ENCODE peak calls at places on chromosomes 1 and 21, in nine cellular contexts. One of them, this sample, is unnamed.
A peak's percentile ranks its signal among the peaks of the same experiment; 100 is the strongest.

GRCh38 chr21:45330851-45331261 is 43.2 kb upstream of the POFUT2 start:
- DNase-seq in aorta: no peak
- DNase-seq in BE2C: peak; percentile 3
- DNase-seq in neuronal stem cell: no peak
- DNase-seq in left lung: peak; percentile 25
- DNase-seq in astrocyte: no peak
- DNase-seq in right cardiac atrium: peak; percentile 41
- DNase-seq in pancreas: no peak
- DNase-seq in prostate gland: no peak
- DNase-seq in this sample: peak; percentile 11

GRCh38 chr1:232635778-232636356 is 5.9 kb upstream of the SIPA1L2 start:
- DNase-seq in neuronal stem cell: no peak
- DNase-seq in BE2C: no peak
- DNase-seq in astrocyte: peak; percentile 34
- DNase-seq in right cardiac atrium: no peak
- DNase-seq in left lung: no peak
- DNase-seq in pancreas: no peak
- DNase-seq in aorta: no peak
- DNase-seq in prostate gland: no peak
- DNase-seq in this sample: no peak

GRCh38 chr1:151277249-151277648 is 4.8 kb upstream of the ZNF687 start:
- DNase-seq in BE2C: no peak
- DNase-seq in neuronal stem cell: no peak
- DNase-seq in aorta: no peak
- DNase-seq in pancreas: no peak
- DNase-seq in right cardiac atrium: no peak
- DNase-seq in prostate gland: no peak
- DNase-seq in left lung: no peak
- DNase-seq in astrocyte: no peak
- DNase-seq in this sample: no peak

GRCh38 chr1:2805801-2806430 is 4.4 kb upstream of the TTC34 start:
- DNase-seq in aorta: peak; percentile 33
- DNase-seq in neuronal stem cell: no peak
- DNase-seq in right cardiac atrium: peak; percentile 33
- DNase-seq in pancreas: no peak
- DNase-seq in BE2C: no peak
- DNase-seq in astrocyte: no peak
- DNase-seq in prostate gland: no peak
- DNase-seq in left lung: no peak
- DNase-seq in this sample: no peak

GRCh38 chr1:72177711-72178110 is 104.6 kb downstream of the NEGR1 start:
- DNase-seq in aorta: no peak
- DNase-seq in prostate gland: no peak
- DNase-seq in left lung: no peak
- DNase-seq in right cardiac atrium: no peak
- DNase-seq in neuronal stem cell: no peak
- DNase-seq in BE2C: no peak
- DNase-seq in pancreas: no peak
- DNase-seq in astrocyte: peak; percentile 15
- DNase-seq in this sample: no peak

GRCh38 chr1:162141273-162142023 is 72.0 kb downstream of the NOS1AP start:
- DNase-seq in prostate gland: no peak
- DNase-seq in astrocyte: peak; percentile 66
- DNase-seq in aorta: no peak
- DNase-seq in left lung: no peak
- DNase-seq in BE2C: no peak
- DNase-seq in neuronal stem cell: no peak
- DNase-seq in right cardiac atrium: no peak
- DNase-seq in pancreas: no peak
- DNase-seq in this sample: no peak

GRCh38 chr21:42613756-42614155 is 39.7 kb upstream of the PDE9A start:
- DNase-seq in astrocyte: no peak
- DNase-seq in prostate gland: no peak
- DNase-seq in right cardiac atrium: no peak
- DNase-seq in BE2C: no peak
- DNase-seq in left lung: no peak
- DNase-seq in pancreas: no peak
- DNase-seq in neuronal stem cell: no peak
- DNase-seq in aorta: no peak
- DNase-seq in this sample: no peak

GRCh38 chr1:114512595-114513280 is 1.7 kb upstream of the TRIM33 start:
- DNase-seq in right cardiac atrium: no peak
- DNase-seq in pancreas: no peak
- DNase-seq in left lung: no peak
- DNase-seq in prostate gland: no peak
- DNase-seq in aorta: no peak
- DNase-seq in astrocyte: no peak
- DNase-seq in BE2C: no peak
- DNase-seq in neuronal stem cell: no peak
- DNase-seq in this sample: no peak

GRCh38 chr1:24416666-24417391 is 1.2 kb downstream of the NIPAL3 start:
- DNase-seq in neuronal stem cell: no peak
- DNase-seq in astrocyte: peak; percentile 99
- DNase-seq in BE2C: no peak
- DNase-seq in left lung: peak; percentile 39
- DNase-seq in right cardiac atrium: no peak
- DNase-seq in prostate gland: no peak
- DNase-seq in pancreas: no peak
- DNase-seq in aorta: no peak
- DNase-seq in this sample: no peak

GRCh38 chr1:34681481-34682451 is 73.1 kb upstream of the GJB5 start:
- DNase-seq in left lung: no peak
- DNase-seq in astrocyte: peak; percentile 10
- DNase-seq in neuronal stem cell: peak; percentile 44
- DNase-seq in right cardiac atrium: no peak
- DNase-seq in BE2C: peak; percentile 30
- DNase-seq in pancreas: no peak
- DNase-seq in aorta: no peak
- DNase-seq in prostate gland: peak; percentile 24
- DNase-seq in this sample: no peak

GRCh38 chr1:201302168-201302896 is 19.0 kb downstream of the PKP1 start:
- DNase-seq in left lung: no peak
- DNase-seq in astrocyte: no peak
- DNase-seq in prostate gland: peak; percentile 47
- DNase-seq in neuronal stem cell: no peak
- DNase-seq in BE2C: no peak
- DNase-seq in pancreas: no peak
- DNase-seq in aorta: no peak
- DNase-seq in right cardiac atrium: no peak
- DNase-seq in this sample: no peak

GRCh38 chr1:242404296-242404695 is 120.2 kb downstream of the PLD5 start:
- DNase-seq in right cardiac atrium: no peak
- DNase-seq in aorta: no peak
- DNase-seq in astrocyte: no peak
- DNase-seq in BE2C: no peak
- DNase-seq in prostate gland: no peak
- DNase-seq in neuronal stem cell: no peak
- DNase-seq in left lung: no peak
- DNase-seq in pancreas: no peak
- DNase-seq in this sample: no peak
- H3K4me1 ChIP-seq in right cardiac atrium: no peaks in the 10 kb centered on the region
- H3K4me1 ChIP-seq in aorta: no peaks in the 10 kb centered on the region
- H3K4me1 ChIP-seq in astrocyte: no peaks in the 10 kb centered on the region
- H3K4me1 ChIP-seq in BE2C: peaks cover 9% of the 10 kb centered on the region
- H3K4me1 ChIP-seq in prostate gland: no peaks in the 10 kb centered on the region
- H3K4me1 ChIP-seq in neuronal stem cell: no peaks in the 10 kb centered on the region
- H3K4me1 ChIP-seq in left lung: no peaks in the 10 kb centered on the region
- H3K4me1 ChIP-seq in pancreas: no peaks in the 10 kb centered on the region
- H3K4me1 ChIP-seq in this sample: no peaks in the 10 kb centered on the region

DNA sequence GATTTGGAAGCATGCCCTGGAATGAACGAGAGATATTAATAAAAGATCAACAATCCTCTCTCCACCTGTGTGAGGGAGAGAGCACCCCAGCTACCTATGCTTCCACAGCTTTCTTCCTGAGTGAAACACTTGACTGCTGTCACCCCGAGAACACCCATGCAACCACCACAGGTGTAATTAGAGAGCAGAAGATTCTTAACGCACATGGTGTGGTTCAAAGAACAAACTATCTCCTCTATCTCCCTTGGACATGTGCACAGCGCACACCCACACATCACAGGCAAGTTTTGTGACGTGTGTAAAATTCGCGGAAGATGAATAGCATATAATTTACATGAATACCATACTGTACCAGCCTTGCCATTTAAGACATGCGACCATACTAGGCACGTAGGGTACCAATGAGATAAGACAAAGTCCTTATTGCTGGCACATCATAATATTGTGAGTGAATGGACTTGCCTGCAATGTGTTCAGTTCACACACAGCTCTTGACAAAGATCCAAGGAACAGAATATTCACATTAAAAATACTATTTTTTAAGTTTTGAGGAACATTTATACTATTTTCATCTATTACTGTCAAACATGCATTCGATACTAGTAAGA is 11.6 kb downstream of the ERRFI1 start:
- DNase-seq in left lung: no peak
- DNase-seq in neuronal stem cell: no peak
- DNase-seq in aorta: no peak
- DNase-seq in pancreas: peak; percentile 21
- DNase-seq in right cardiac atrium: no peak
- DNase-seq in astrocyte: no peak
- DNase-seq in prostate gland: no peak
- DNase-seq in BE2C: no peak
- DNase-seq in this sample: no peak
- H3K4me3 ChIP-seq in left lung: no peak overlapping the region
- H3K4me3 ChIP-seq in neuronal stem cell: no peak overlapping the region
- H3K4me3 ChIP-seq in aorta: no peak overlapping the region
- H3K4me3 ChIP-seq in pancreas: no peak overlapping the region
- H3K4me3 ChIP-seq in right cardiac atrium: no peak overlapping the region
- H3K4me3 ChIP-seq in astrocyte: no peak overlapping the region
- H3K4me3 ChIP-seq in prostate gland: no peak overlapping the region
- H3K4me3 ChIP-seq in BE2C: no peak overlapping the region
- H3K4me3 ChIP-seq in this sample: no peak overlapping the region

DNA sequence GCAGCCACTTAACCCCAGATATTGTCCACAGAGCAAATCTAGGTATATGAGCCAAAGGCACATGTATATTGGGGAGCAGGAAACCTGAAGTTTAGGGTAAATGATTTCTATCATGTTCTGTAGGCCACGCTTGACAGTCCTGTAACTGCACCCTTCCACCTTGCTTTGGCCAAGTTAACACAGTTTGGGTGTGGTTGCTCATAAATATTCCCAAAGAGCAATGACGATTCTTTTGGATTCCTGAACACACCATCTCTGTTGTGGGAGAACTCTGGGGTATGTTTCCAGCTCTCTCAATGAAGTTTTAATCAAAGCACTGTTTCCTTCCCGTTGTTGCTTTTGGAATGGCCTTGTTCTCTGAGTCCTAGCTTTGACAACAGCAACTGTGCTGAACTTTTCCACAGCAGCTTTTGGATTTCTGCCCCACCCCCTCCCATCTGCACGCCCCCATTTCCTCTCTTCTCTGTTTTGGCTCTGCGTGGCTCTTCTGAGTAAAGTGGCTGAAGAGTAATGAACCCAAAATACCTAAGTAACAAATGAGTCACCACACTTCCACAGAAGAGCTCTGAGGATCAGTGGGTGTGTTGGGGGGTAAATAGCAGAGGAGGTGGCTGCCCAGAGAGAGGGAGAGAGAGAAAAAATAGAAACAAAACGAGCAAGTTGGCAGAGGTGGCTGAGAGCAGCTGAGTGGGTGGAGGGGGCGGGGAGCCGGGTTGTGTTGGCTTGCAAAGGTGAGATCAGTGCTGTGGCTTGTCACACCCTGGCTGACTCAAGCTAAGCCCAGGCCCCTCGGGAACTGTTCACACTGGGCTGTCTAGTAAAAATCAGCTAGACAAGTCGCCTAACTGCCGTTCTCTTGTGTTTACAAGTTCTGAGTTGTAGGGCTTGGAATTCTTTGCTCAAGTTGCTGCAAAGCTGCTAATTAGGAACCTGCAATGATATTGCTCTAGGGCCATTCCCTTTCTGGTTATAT is 26.9 kb upstream of the RAP1A start:
- DNase-seq in right cardiac atrium: peak; percentile 95
- DNase-seq in astrocyte: peak; percentile 95
- DNase-seq in aorta: peak; percentile 94
- DNase-seq in left lung: peak; percentile 90
- DNase-seq in prostate gland: peak; percentile 82
- DNase-seq in pancreas: peak; percentile 75
- DNase-seq in neuronal stem cell: peak; percentile 8
- DNase-seq in BE2C: no peak
- DNase-seq in this sample: peak; percentile 87
- H3K4me1 ChIP-seq in right cardiac atrium: peaks cover 4% of the 10 kb centered on the region
- H3K4me1 ChIP-seq in astrocyte: peaks cover 21% of the 10 kb centered on the region
- H3K4me1 ChIP-seq in aorta: peaks cover 2% of the 10 kb centered on the region
- H3K4me1 ChIP-seq in left lung: peaks cover 29% of the 10 kb centered on the region
- H3K4me1 ChIP-seq in prostate gland: peaks cover 8% of the 10 kb centered on the region
- H3K4me1 ChIP-seq in pancreas: peaks cover 11% of the 10 kb centered on the region
- H3K4me1 ChIP-seq in neuronal stem cell: peaks cover 6% of the 10 kb centered on the region
- H3K4me1 ChIP-seq in BE2C: peaks cover 12% of the 10 kb centered on the region
- H3K4me1 ChIP-seq in this sample: peaks cover 42% of the 10 kb centered on the region

DNA sequence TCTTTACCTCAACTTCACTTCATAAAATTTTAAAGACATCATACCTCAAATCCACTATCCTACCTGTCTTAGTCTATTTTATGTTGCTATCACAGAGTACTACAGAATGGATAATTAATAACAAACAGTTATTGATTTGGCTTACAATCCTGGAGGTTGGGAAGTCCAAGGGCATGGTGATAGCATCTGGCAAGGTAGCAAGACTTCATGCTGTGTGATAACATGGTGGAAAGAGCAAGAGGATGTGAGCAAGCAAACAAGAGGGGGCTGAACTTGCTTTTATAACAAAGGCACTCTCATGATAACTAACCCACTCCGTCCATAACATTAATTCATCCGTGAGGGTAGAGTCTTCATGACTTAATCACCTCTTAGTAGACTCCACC is 33.8 kb downstream of the C21orf91 start:
- DNase-seq in aorta: no peak
- DNase-seq in right cardiac atrium: no peak
- DNase-seq in neuronal stem cell: no peak
- DNase-seq in left lung: no peak
- DNase-seq in prostate gland: no peak
- DNase-seq in astrocyte: no peak
- DNase-seq in pancreas: no peak
- DNase-seq in BE2C: no peak
- DNase-seq in this sample: no peak
- H3K4me3 ChIP-seq in aorta: no peak overlapping the region
- H3K4me3 ChIP-seq in right cardiac atrium: no peak overlapping the region
- H3K4me3 ChIP-seq in neuronal stem cell: no peak overlapping the region
- H3K4me3 ChIP-seq in left lung: no peak overlapping the region
- H3K4me3 ChIP-seq in prostate gland: no peak overlapping the region
- H3K4me3 ChIP-seq in astrocyte: no peak overlapping the region
- H3K4me3 ChIP-seq in pancreas: no peak overlapping the region
- H3K4me3 ChIP-seq in BE2C: no peak overlapping the region
- H3K4me3 ChIP-seq in this sample: no peak overlapping the region

This sample was measured in left ventricle myocardium inferior.